ENCODE peak calls at places on chromosomes 6 and 20, in ten cellular contexts. H is AG10803; U is Calu3; Z is mesothelial cell of epicardium; D is neural progenitor cell; W is thyroid gland; S is BJ; X is tibial nerve; G is fibroblast of pulmonary artery; J is CD4-positive, alpha-beta T cell. L is an unnamed sample.

GRCh38 chr6:489762-490161 is 98.2 kb downstream of the IRF4 start:
- DNase-seq in H (no peak), U (no peak), Z (no peak), D (no peak), W (no peak), S (no peak), X (no peak), G (no peak), J (no peak), L (no peak)

GRCh38 chr20:24665741-24666191 is 196.3 kb downstream of the SYNDIG1 start:
- DNase-seq in H (no peak), U (no peak), Z (no peak), D (no peak), W (no peak), S (no peak), X (no peak), G (no peak), J (no peak), L (no peak)

GRCh38 chr6:168009331-168009730 is 11.9 kb downstream of the KIF25 start:
- DNase-seq in H (peak; percentile 70), U (no peak), Z (no peak), D (no peak), W (no peak), S (no peak), X (no peak), G (peak; percentile 24), J (no peak), L (no peak)

GRCh38 chr6:27601668-27602254 is 128.9 kb upstream of the ZNF184 start:
- DNase-seq in H (no peak), U (no peak), Z (no peak), D (peak; percentile 65), W (no peak), S (no peak), X (no peak), G (no peak), J (no peak), L (no peak)

GRCh38 chr6:106159531-106159940 is 73.4 kb downstream of the PRDM1 start:
- DNase-seq in H (peak; percentile 97), U (no peak), Z (no peak), D (no peak), W (no peak), S (peak; percentile 83), X (no peak), G (peak; percentile 82), J (no peak), L (no peak)

GRCh38 chr6:132853059-132853458 is 38.7 kb downstream of the RPS12 start:
- DNase-seq in H (no peak), U (no peak), Z (no peak), D (no peak), W (no peak), S (no peak), X (no peak), G (no peak), J (no peak), L (no peak)

GRCh38 chr6:17505062-17505476 is 95.0 kb upstream of the FAM8A1 start:
- DNase-seq in H (peak; percentile 39), U (no peak), Z (no peak), D (no peak), W (no peak), S (no peak), X (no peak), G (peak; percentile 17), J (no peak), L (no peak)

GRCh38 chr20:52190437-52191131 is 995 bp downstream of the ZFP64 start:
- DNase-seq in H (peak; percentile 20), U (peak; percentile 61), Z (peak; percentile 40), D (peak; percentile 45), W (peak; percentile 29), S (no peak), X (peak; percentile 6), G (peak; percentile 26), J (peak; percentile 11), L (peak; percentile 76)

GRCh38 chr20:9353180-9353915 is 161.0 kb upstream of the LAMP5 start:
- DNase-seq in H (no peak), U (no peak), Z (no peak), D (no peak), W (peak; percentile 21), S (no peak), X (no peak), G (peak; percentile 6), J (no peak), L (no peak)

GRCh38 chr6:520820-521219 is 129.3 kb downstream of the IRF4 start:
- DNase-seq in H (no peak), U (no peak), Z (no peak), D (no peak), W (no peak), S (no peak), X (no peak), G (no peak), J (no peak), L (no peak)

DNA sequence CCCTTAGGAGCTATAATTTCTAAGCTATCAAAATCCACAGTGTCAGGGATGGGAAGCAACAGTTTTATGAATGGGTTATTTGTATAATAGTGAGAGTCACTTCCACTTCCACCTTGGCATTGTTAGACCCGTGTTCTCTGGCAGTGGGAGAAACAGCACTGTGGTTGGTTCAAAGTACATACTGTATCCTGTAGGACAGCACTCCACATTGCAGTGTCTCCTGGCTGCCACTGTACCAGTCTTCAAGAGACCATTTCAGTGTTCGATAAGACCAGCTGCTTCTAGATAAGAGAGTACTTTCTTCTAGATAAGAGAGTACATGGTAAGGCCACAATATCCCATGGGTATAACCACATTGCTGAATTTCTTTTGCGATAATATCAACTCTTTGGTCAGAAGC is 28.9 kb downstream of the FITM2 start:
- DNase-seq in H (no peak), U (no peak), Z (no peak), D (no peak), W (no peak), S (no peak), X (no peak), G (no peak), J (no peak), L (no peak)
- TF ChIP-seq CTCF in H (no peak), U (no peak), Z (no peak), D (no peak), W (no peak), S (no peak), X (no peak), G (no peak), J (no peak), L (no peak)

GRCh38 chr20:46690219-46691111 is 1.2 kb upstream of the TP53RK start:
- DNase-seq in H (no peak), U (no peak), Z (no peak), D (no peak), W (no peak), S (no peak), X (no peak), G (no peak), J (no peak), L (no peak)

GRCh38 chr20:46689754-46690085 is 476 bp upstream of the TP53RK start:
- DNase-seq in H (no peak), U (no peak), Z (no peak), D (no peak), W (no peak), S (no peak), X (no peak), G (no peak), J (no peak), L (no peak)

GRCh38 chr20:46688151-46689081 is 828 bp downstream of the TP53RK start:
- DNase-seq in H (no peak), U (no peak), Z (no peak), D (no peak), W (no peak), S (no peak), X (peak; percentile 23), G (peak; percentile 60), J (no peak), L (no peak)

GRCh38 chr20:46683939-46684750 is 5.1 kb downstream of the TP53RK start:
- DNase-seq in H (peak; percentile 68), U (no peak), Z (peak; percentile 70), D (peak; percentile 81), W (peak; percentile 61), S (no peak), X (peak; percentile 32), G (peak; percentile 72), J (no peak), L (no peak)

GRCh38 chr20:46689082-46689753 is at the start of gene TP53RK:
- DNase-seq in H (peak; percentile 100), U (peak; percentile 100), Z (peak; percentile 97), D (peak; percentile 100), W (peak; percentile 99), S (peak; percentile 100), X (peak; percentile 99), G (peak; percentile 100), J (peak; percentile 93), L (peak; percentile 99)
- TF ChIP-seq CTCF in H (peak; percentile 20), U (peak; percentile 51), Z (peak; percentile 49), D (peak; percentile 45), W (no peak), S (peak; percentile 20), X (peak; percentile 90), G (no peak), J (peak; percentile 28), L (no peak)

GRCh38 chr20:16011519-16011918 is 561.7 kb downstream of the KIF16B start:
- DNase-seq in H (no peak), U (no peak), Z (no peak), D (no peak), W (no peak), S (no peak), X (no peak), G (no peak), J (no peak), L (no peak)

GRCh38 chr20:16011061-16011460 is 562.2 kb downstream of the KIF16B start:
- DNase-seq in H (no peak), U (no peak), Z (no peak), D (peak; percentile 18), W (no peak), S (no peak), X (no peak), G (no peak), J (no peak), L (no peak)

GRCh38 chr20:16005612-16006493 is 567.4 kb downstream of the KIF16B start:
- DNase-seq in H (no peak), U (no peak), Z (no peak), D (peak; percentile 88), W (no peak), S (no peak), X (no peak), G (no peak), J (no peak), L (no peak)

GRCh38 chr20:16007164-16007563 is 566.1 kb downstream of the KIF16B start:
- DNase-seq in H (no peak), U (no peak), Z (no peak), D (no peak), W (no peak), S (no peak), X (no peak), G (no peak), J (no peak), L (peak; percentile 29)

GRCh38 chr20:16007978-16008377 is 565.3 kb downstream of the KIF16B start:
- DNase-seq in H (no peak), U (no peak), Z (no peak), D (peak; percentile 33), W (no peak), S (no peak), X (no peak), G (no peak), J (no peak), L (no peak)
- TF ChIP-seq CTCF in H (no peak), U (no peak), Z (no peak), D (peak; percentile 35), W (no peak), S (no peak), X (no peak), G (no peak), J (no peak), L (no peak)

DNA sequence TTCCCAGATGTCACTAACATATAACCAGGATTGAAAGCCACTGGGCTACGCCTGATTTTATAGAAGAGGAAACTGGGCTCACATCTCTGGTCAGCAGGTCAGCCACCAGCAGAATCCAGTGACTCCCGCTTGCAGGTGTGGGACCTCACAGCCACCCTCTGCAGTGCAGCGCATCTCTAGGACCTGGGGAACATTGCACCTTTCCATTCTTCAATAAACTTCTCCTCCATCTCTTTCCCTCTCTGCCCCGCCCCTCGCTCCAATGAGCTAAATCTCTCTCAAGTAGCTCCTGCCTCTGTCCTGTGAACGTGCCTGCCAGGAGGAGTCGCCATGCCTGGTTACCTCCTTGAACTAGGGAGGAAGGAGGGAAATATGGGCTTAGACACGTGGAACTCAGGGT is 469.6 kb downstream of the PREX1 start:
- DNase-seq in H (no peak), U (no peak), Z (no peak), D (no peak), W (no peak), S (no peak), X (no peak), G (no peak), J (no peak), L (no peak)
- TF ChIP-seq CTCF in H (no peak), U (no peak), Z (no peak), D (no peak), W (no peak), S (no peak), X (no peak), G (no peak), J (no peak), L (no peak)